ENCODE peak calls at places on chromosome 12, in five cellular contexts. One of them, this sample, is unnamed.

GRCh38 chr12:42893802-42894201 is 304.3 kb upstream of the PRICKLE1 start:
- DNase-seq in GM12878: no peak
- DNase-seq in K562: no peak
- DNase-seq in H1: no peak
- DNase-seq in GM12891: no peak
- DNase-seq in this sample: no peak

GRCh38 chr12:46402451-46402850 is 29.9 kb upstream of the SLC38A2 start:
- DNase-seq in GM12878: no peak
- DNase-seq in K562: no peak
- DNase-seq in H1: no peak
- DNase-seq in GM12891: no peak
- DNase-seq in this sample: no peak

GRCh38 chr12:117986705-117987469 is 18.1 kb upstream of the KSR2 start:
- DNase-seq in K562: no peak
- DNase-seq in GM12891: no peak
- DNase-seq in H1: no peak
- DNase-seq in GM12878: no peak
- DNase-seq in this sample: no peak

GRCh38 chr12:109968801-109969200 is 27.4 kb downstream of the GIT2 start:
- DNase-seq in K562: no peak
- DNase-seq in H1: no peak
- DNase-seq in GM12878: no peak
- DNase-seq in GM12891: no peak
- DNase-seq in this sample: no peak

GRCh38 chr12:92403210-92404175 is 257.8 kb upstream of the BTG1 start:
- DNase-seq in GM12891: peak
- DNase-seq in GM12878: peak
- DNase-seq in H1: no peak
- DNase-seq in K562: peak
- DNase-seq in this sample: peak

GRCh38 chr12:96236221-96236822 is 42.1 kb downstream of the ELK3 start:
- DNase-seq in GM12891: no peak
- DNase-seq in GM12878: no peak
- DNase-seq in H1: no peak
- DNase-seq in K562: no peak
- DNase-seq in this sample: no peak

GRCh38 chr12:101642115-101643067 is 47.6 kb downstream of the MYBPC1 start:
- DNase-seq in GM12891: no peak
- DNase-seq in H1: peak
- DNase-seq in GM12878: no peak
- DNase-seq in K562: peak
- DNase-seq in this sample: no peak

GRCh38 chr12:52232916-52233461 is at the start of gene KRT7:
- DNase-seq in K562: no peak
- DNase-seq in GM12878: no peak
- DNase-seq in H1: peak
- DNase-seq in GM12891: no peak
- DNase-seq in this sample: no peak

GRCh38 chr12:30862486-30862885 is 64.1 kb upstream of the TSPAN11 start:
- DNase-seq in H1: no peak
- DNase-seq in GM12891: no peak
- DNase-seq in GM12878: no peak
- DNase-seq in K562: no peak
- DNase-seq in this sample: no peak

GRCh38 chr12:30926243-30927209 is at the start of gene TSPAN11:
- DNase-seq in H1: peak
- DNase-seq in K562: no peak
- DNase-seq in GM12878: no peak
- DNase-seq in GM12891: peak
- DNase-seq in this sample: peak

GRCh38 chr12:89949457-89950195 is 241.0 kb upstream of the ATP2B1 start:
- DNase-seq in GM12891: no peak
- DNase-seq in H1: no peak
- DNase-seq in GM12878: peak
- DNase-seq in K562: no peak
- DNase-seq in this sample: peak

GRCh38 chr12:32896438-32897275 is at the start of gene PKP2:
- DNase-seq in K562: peak
- DNase-seq in H1: peak
- DNase-seq in GM12878: no peak
- DNase-seq in GM12891: no peak
- DNase-seq in this sample: peak

GRCh38 chr12:96416033-96416790 is 16.0 kb upstream of the CDK17 start:
- DNase-seq in H1: no peak
- DNase-seq in K562: no peak
- DNase-seq in GM12891: no peak
- DNase-seq in GM12878: no peak
- DNase-seq in this sample: no peak

GRCh38 chr12:132466241-132467188 is 23.4 kb upstream of the FBRSL1 start:
- DNase-seq in H1: no peak
- DNase-seq in K562: no peak
- DNase-seq in GM12891: no peak
- DNase-seq in GM12878: no peak
- DNase-seq in this sample: no peak

GRCh38 chr12:25276199-25276937 is 25.6 kb upstream of the KRAS start:
- DNase-seq in GM12878: no peak
- DNase-seq in H1: no peak
- DNase-seq in GM12891: no peak
- DNase-seq in K562: peak
- DNase-seq in this sample: no peak

GRCh38 chr12:110763578-110763977 is 20.9 kb upstream of the PPP1CC start:
- DNase-seq in GM12878: no peak
- DNase-seq in GM12891: no peak
- DNase-seq in K562: no peak
- DNase-seq in H1: no peak
- DNase-seq in this sample: no peak

GRCh38 chr12:12521044-12521485 is 41.6 kb downstream of the DUSP16 start:
- DNase-seq in K562: no peak
- DNase-seq in H1: no peak
- DNase-seq in GM12891: no peak
- DNase-seq in GM12878: no peak
- DNase-seq in this sample: no peak

GRCh38 chr12:82596484-82596883 is 90.2 kb upstream of the TMTC2 start:
- DNase-seq in GM12891: no peak
- DNase-seq in K562: no peak
- DNase-seq in GM12878: no peak
- DNase-seq in H1: no peak
- DNase-seq in this sample: no peak

GRCh38 chr12:103766028-103766427 is 75.0 kb downstream of the NT5DC3 start:
- DNase-seq in GM12891: no peak
- DNase-seq in H1: no peak
- DNase-seq in K562: no peak
- DNase-seq in GM12878: no peak
- DNase-seq in this sample: no peak

GRCh38 chr12:2183556-2184541 is 131.1 kb downstream of the CACNA1C start:
- DNase-seq in H1: no peak
- DNase-seq in GM12878: no peak
- DNase-seq in K562: no peak
- DNase-seq in GM12891: no peak
- DNase-seq in this sample: no peak

GRCh38 chr12:69007166-69007857 is 74.3 kb upstream of the CPM start:
- DNase-seq in GM12891: no peak
- DNase-seq in H1: no peak
- DNase-seq in GM12878: no peak
- DNase-seq in K562: no peak
- DNase-seq in this sample: no peak

GRCh38 chr12:54371328-54372112 is 7.2 kb upstream of the GPR84 start:
- DNase-seq in GM12878: no peak
- DNase-seq in GM12891: no peak
- DNase-seq in K562: no peak
- DNase-seq in H1: no peak
- DNase-seq in this sample: no peak

GRCh38 chr12:111156304-111156703 is 212.6 kb downstream of the PHETA1 start:
- DNase-seq in GM12891: no peak
- DNase-seq in GM12878: no peak
- DNase-seq in H1: no peak
- DNase-seq in K562: no peak
- DNase-seq in this sample: no peak

GRCh38 chr12:98235301-98235700 is 280.1 kb upstream of the TMPO start:
- DNase-seq in H1: no peak
- DNase-seq in GM12878: no peak
- DNase-seq in K562: no peak
- DNase-seq in GM12891: no peak
- DNase-seq in this sample: no peak

GRCh38 chr12:51890511-51891171 is 2.7 kb downstream of the ANKRD33 start:
- DNase-seq in GM12891: no peak
- DNase-seq in H1: no peak
- DNase-seq in GM12878: no peak
- DNase-seq in K562: no peak
- DNase-seq in this sample: no peak

GRCh38 chr12:10722905-10723866 is at the start of gene YBX3:
- DNase-seq in GM12878: no peak
- DNase-seq in K562: peak
- DNase-seq in GM12891: peak
- DNase-seq in H1: peak
- DNase-seq in this sample: peak

GRCh38 chr12:45615268-45615667 is 114.2 kb upstream of the ARID2 start:
- DNase-seq in GM12891: no peak
- DNase-seq in H1: no peak
- DNase-seq in GM12878: no peak
- DNase-seq in K562: no peak
- DNase-seq in this sample: no peak

GRCh38 chr12:122422769-122423257 is 344 bp upstream of the CLIP1 start:
- DNase-seq in GM12891: no peak
- DNase-seq in H1: peak
- DNase-seq in GM12878: no peak
- DNase-seq in K562: no peak
- DNase-seq in this sample: no peak

GRCh38 chr12:32155911-32156585 is 49.4 kb downstream of the BICD1 start:
- DNase-seq in K562: no peak
- DNase-seq in GM12891: no peak
- DNase-seq in H1: no peak
- DNase-seq in GM12878: no peak
- DNase-seq in this sample: no peak

GRCh38 chr12:58588771-58589170 is 331.5 kb downstream of the LRIG3 start:
- DNase-seq in H1: no peak
- DNase-seq in GM12878: no peak
- DNase-seq in GM12891: no peak
- DNase-seq in K562: no peak
- DNase-seq in this sample: no peak

GRCh38 chr12:58592817-58593216 is 327.5 kb downstream of the LRIG3 start:
- DNase-seq in K562: no peak
- DNase-seq in GM12891: no peak
- DNase-seq in H1: no peak
- DNase-seq in GM12878: no peak
- DNase-seq in this sample: no peak

GRCh38 chr12:58596381-58596780 is 323.9 kb downstream of the LRIG3 start:
- DNase-seq in GM12878: no peak
- DNase-seq in H1: no peak
- DNase-seq in GM12891: no peak
- DNase-seq in K562: no peak
- DNase-seq in this sample: no peak

GRCh38 chr12:58593557-58594304 is 326.6 kb downstream of the LRIG3 start:
- DNase-seq in H1: no peak
- DNase-seq in GM12878: no peak
- DNase-seq in K562: no peak
- DNase-seq in GM12891: no peak
- DNase-seq in this sample: no peak
- TF ChIP-seq TAF1 in H1: no peak
- TF ChIP-seq TAF1 in GM12878: no peak
- TF ChIP-seq TAF1 in K562: no peak
- TF ChIP-seq TAF1 in GM12891: no peak
- TF ChIP-seq TAF1 in this sample: no peak

GRCh38 chr12:15910468-15910863 is 666 bp upstream of the DERA start:
- DNase-seq in GM12878: no peak
- DNase-seq in GM12891: no peak
- DNase-seq in H1: no peak
- DNase-seq in K562: no peak
- DNase-seq in this sample: no peak

GRCh38 chr12:15910864-15911696 is at the start of gene DERA:
- DNase-seq in H1: peak
- DNase-seq in GM12878: no peak
- DNase-seq in GM12891: peak
- DNase-seq in K562: peak
- DNase-seq in this sample: peak
- TF ChIP-seq POLR2A in H1: peak
- TF ChIP-seq POLR2A in GM12878: peak
- TF ChIP-seq POLR2A in GM12891: peak
- TF ChIP-seq POLR2A in K562: peak
- TF ChIP-seq POLR2A in this sample: peak

DNA sequence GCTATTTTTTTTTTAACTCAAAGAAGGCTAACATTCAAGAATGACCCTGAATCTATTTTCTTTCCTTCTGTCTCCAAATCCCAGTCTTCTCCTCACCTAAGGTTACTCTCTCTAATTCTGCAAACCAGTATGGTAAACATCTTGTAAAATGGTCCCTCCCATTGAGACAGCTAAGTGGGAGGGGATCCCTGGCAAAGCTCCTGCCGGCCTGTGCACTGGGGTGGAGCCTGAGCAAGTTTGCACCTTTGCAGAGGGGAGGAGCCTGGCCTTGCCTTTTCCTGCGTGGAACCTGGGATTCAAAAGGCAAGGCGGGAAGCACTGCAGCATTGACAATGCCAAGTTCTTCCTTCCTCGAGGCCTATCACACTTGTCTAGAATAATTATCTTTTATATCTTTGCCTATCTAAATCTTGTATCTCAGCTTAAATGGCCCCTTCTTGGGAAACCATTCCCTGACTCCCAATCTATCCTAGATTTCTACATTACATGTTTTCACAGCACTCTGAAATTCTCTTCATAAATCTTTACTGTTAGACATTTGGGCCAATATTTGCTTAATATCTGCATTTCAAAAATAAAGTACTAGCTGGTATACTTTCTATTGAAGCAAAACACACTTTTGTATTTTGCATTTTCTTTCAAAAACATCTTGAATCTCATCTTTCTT is 83.0 kb downstream of the EPS8 start:
- DNase-seq in H1: no peak
- DNase-seq in GM12878: no peak
- DNase-seq in GM12891: no peak
- DNase-seq in K562: no peak
- DNase-seq in this sample: no peak
- TF ChIP-seq POLR2AphosphoS5 in H1: no peak
- TF ChIP-seq POLR2AphosphoS5 in GM12878: no peak
- TF ChIP-seq POLR2AphosphoS5 in GM12891: no peak
- TF ChIP-seq POLR2AphosphoS5 in K562: no peak
- TF ChIP-seq POLR2AphosphoS5 in this sample: no peak

DNA sequence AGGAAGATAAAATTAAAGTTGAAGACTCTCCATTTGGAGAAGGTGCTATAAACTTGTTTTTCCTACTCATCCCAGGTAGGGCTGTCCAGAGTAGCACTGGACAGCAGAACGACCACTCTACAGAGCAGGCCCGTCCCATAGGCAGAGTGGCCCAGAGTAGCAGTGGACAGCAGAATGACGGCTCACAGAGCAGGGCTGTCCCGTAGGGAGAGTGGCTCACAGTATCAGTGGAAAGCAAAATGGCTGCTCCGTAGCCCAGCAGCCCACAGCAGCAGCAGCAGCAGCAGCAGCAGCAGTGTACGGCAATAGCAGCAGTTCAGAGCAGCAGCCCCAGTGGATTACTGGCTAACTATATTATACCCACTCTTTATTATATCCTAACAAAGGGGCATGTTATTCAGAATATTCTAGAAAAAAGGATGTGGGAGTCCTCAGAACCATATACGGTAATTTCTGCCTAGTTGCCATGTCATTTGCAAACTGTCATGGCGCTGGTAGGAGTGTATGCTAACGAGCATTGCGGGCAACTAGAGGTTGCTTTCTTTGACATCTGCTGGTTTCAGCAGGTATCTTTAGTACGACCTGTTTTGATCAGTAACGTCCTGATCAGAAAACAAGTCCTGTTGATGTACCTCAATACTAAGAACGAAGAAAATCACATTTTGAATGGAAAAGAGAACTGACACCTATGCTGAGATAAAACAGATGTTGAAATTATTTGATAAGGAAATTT is 567.3 kb downstream of the SLC16A7 start:
- DNase-seq in H1: no peak
- DNase-seq in GM12878: no peak
- DNase-seq in GM12891: no peak
- DNase-seq in K562: no peak
- DNase-seq in this sample: no peak
- TF ChIP-seq TAF1 in H1: no peak
- TF ChIP-seq TAF1 in GM12878: no peak
- TF ChIP-seq TAF1 in GM12891: no peak
- TF ChIP-seq TAF1 in K562: no peak
- TF ChIP-seq TAF1 in this sample: no peak